ENCODE peak calls at places on chromosomes 3 and 15, in seven cellular contexts. One of them, this sample, is unnamed.
A peak's percentile ranks its signal among the peaks of the same experiment; 100 is the strongest.

GRCh38 chr3:114624047-114624445 is 330.2 kb downstream of the TIGIT start:
- DNase-seq in right atrium auricular region: peak; percentile 74
- DNase-seq in neural progenitor cell: no peak
- DNase-seq in CD8-positive, alpha-beta T cell: no peak
- DNase-seq in suprapubic skin: peak; percentile 69
- DNase-seq in transverse colon: peak; percentile 35
- DNase-seq in RWPE2: no peak
- DNase-seq in this sample: peak; percentile 73

GRCh38 chr3:111768571-111769100 is 90.4 kb upstream of the PHLDB2 start:
- DNase-seq in CD8-positive, alpha-beta T cell: no peak
- DNase-seq in suprapubic skin: no peak
- DNase-seq in neural progenitor cell: no peak
- DNase-seq in transverse colon: no peak
- DNase-seq in right atrium auricular region: no peak
- DNase-seq in RWPE2: peak; percentile 87
- DNase-seq in this sample: no peak

GRCh38 chr3:93904568-93904967 is 69.1 kb downstream of the PROS1 start:
- DNase-seq in suprapubic skin: no peak
- DNase-seq in right atrium auricular region: no peak
- DNase-seq in transverse colon: no peak
- DNase-seq in CD8-positive, alpha-beta T cell: no peak
- DNase-seq in neural progenitor cell: no peak
- DNase-seq in RWPE2: no peak
- DNase-seq in this sample: no peak

GRCh38 chr3:124372784-124373183 is 357.5 kb upstream of the UMPS start:
- DNase-seq in right atrium auricular region: no peak
- DNase-seq in RWPE2: no peak
- DNase-seq in CD8-positive, alpha-beta T cell: no peak
- DNase-seq in neural progenitor cell: peak; percentile 80
- DNase-seq in suprapubic skin: no peak
- DNase-seq in transverse colon: no peak
- DNase-seq in this sample: no peak

GRCh38 chr15:63504247-63504978 is at the start of gene USP3:
- DNase-seq in neural progenitor cell: peak; percentile 97
- DNase-seq in suprapubic skin: peak; percentile 96
- DNase-seq in RWPE2: peak; percentile 94
- DNase-seq in CD8-positive, alpha-beta T cell: peak; percentile 95
- DNase-seq in right atrium auricular region: peak; percentile 96
- DNase-seq in transverse colon: peak; percentile 97
- DNase-seq in this sample: peak; percentile 98

GRCh38 chr15:80404719-80405553 is 754 bp downstream of the ARNT2 start:
- DNase-seq in RWPE2: no peak
- DNase-seq in CD8-positive, alpha-beta T cell: no peak
- DNase-seq in neural progenitor cell: peak; percentile 71
- DNase-seq in right atrium auricular region: no peak
- DNase-seq in transverse colon: no peak
- DNase-seq in suprapubic skin: no peak
- DNase-seq in this sample: no peak

GRCh38 chr15:101411085-101411484 is 78.4 kb downstream of the PCSK6 start:
- DNase-seq in RWPE2: no peak
- DNase-seq in CD8-positive, alpha-beta T cell: no peak
- DNase-seq in transverse colon: no peak
- DNase-seq in suprapubic skin: no peak
- DNase-seq in right atrium auricular region: no peak
- DNase-seq in neural progenitor cell: no peak
- DNase-seq in this sample: peak; percentile 35

GRCh38 chr3:98188553-98188952 is 22.1 kb downstream of the OR5H15 start:
- DNase-seq in suprapubic skin: no peak
- DNase-seq in RWPE2: no peak
- DNase-seq in neural progenitor cell: peak; percentile 16
- DNase-seq in transverse colon: no peak
- DNase-seq in CD8-positive, alpha-beta T cell: no peak
- DNase-seq in right atrium auricular region: no peak
- DNase-seq in this sample: no peak

GRCh38 chr15:52118969-52119749 is 6.6 kb upstream of the BCL2L10 start:
- DNase-seq in neural progenitor cell: no peak
- DNase-seq in CD8-positive, alpha-beta T cell: no peak
- DNase-seq in RWPE2: no peak
- DNase-seq in right atrium auricular region: no peak
- DNase-seq in transverse colon: no peak
- DNase-seq in suprapubic skin: no peak
- DNase-seq in this sample: no peak

GRCh38 chr3:115709135-115709534 is 85.8 kb downstream of the GAP43 start:
- DNase-seq in neural progenitor cell: no peak
- DNase-seq in CD8-positive, alpha-beta T cell: no peak
- DNase-seq in right atrium auricular region: no peak
- DNase-seq in transverse colon: no peak
- DNase-seq in suprapubic skin: no peak
- DNase-seq in RWPE2: no peak
- DNase-seq in this sample: no peak

GRCh38 chr15:41961803-41962202 is 10.6 kb downstream of the EHD4 start:
- DNase-seq in neural progenitor cell: no peak
- DNase-seq in suprapubic skin: no peak
- DNase-seq in transverse colon: no peak
- DNase-seq in RWPE2: no peak
- DNase-seq in right atrium auricular region: no peak
- DNase-seq in CD8-positive, alpha-beta T cell: no peak
- DNase-seq in this sample: no peak

GRCh38 chr3:43736558-43736995 is 45.8 kb downstream of the ABHD5 start:
- DNase-seq in suprapubic skin: no peak
- DNase-seq in neural progenitor cell: no peak
- DNase-seq in right atrium auricular region: no peak
- DNase-seq in CD8-positive, alpha-beta T cell: no peak
- DNase-seq in transverse colon: peak; percentile 37
- DNase-seq in RWPE2: no peak
- DNase-seq in this sample: no peak

GRCh38 chr15:68706256-68706655 is 114.4 kb downstream of the ANP32A start:
- DNase-seq in CD8-positive, alpha-beta T cell: no peak
- DNase-seq in neural progenitor cell: no peak
- DNase-seq in transverse colon: no peak
- DNase-seq in RWPE2: no peak
- DNase-seq in right atrium auricular region: no peak
- DNase-seq in suprapubic skin: no peak
- DNase-seq in this sample: no peak

GRCh38 chr3:69543080-69543429 is 157.2 kb upstream of the FRMD4B start:
- DNase-seq in right atrium auricular region: no peak
- DNase-seq in neural progenitor cell: no peak
- DNase-seq in suprapubic skin: no peak
- DNase-seq in transverse colon: no peak
- DNase-seq in CD8-positive, alpha-beta T cell: no peak
- DNase-seq in RWPE2: no peak
- DNase-seq in this sample: no peak

GRCh38 chr3:69542265-69543079 is 156.6 kb upstream of the FRMD4B start:
- DNase-seq in neural progenitor cell: peak; percentile 88
- DNase-seq in CD8-positive, alpha-beta T cell: no peak
- DNase-seq in suprapubic skin: no peak
- DNase-seq in RWPE2: peak; percentile 64
- DNase-seq in right atrium auricular region: no peak
- DNase-seq in transverse colon: no peak
- DNase-seq in this sample: no peak

GRCh38 chr3:69541059-69541471 is 155.2 kb upstream of the FRMD4B start:
- DNase-seq in CD8-positive, alpha-beta T cell: no peak
- DNase-seq in transverse colon: no peak
- DNase-seq in RWPE2: peak; percentile 89
- DNase-seq in neural progenitor cell: peak; percentile 76
- DNase-seq in suprapubic skin: no peak
- DNase-seq in right atrium auricular region: no peak
- DNase-seq in this sample: no peak

GRCh38 chr3:69536306-69537020 is 150.6 kb upstream of the FRMD4B start:
- DNase-seq in RWPE2: no peak
- DNase-seq in suprapubic skin: no peak
- DNase-seq in CD8-positive, alpha-beta T cell: no peak
- DNase-seq in transverse colon: no peak
- DNase-seq in neural progenitor cell: no peak
- DNase-seq in right atrium auricular region: no peak
- DNase-seq in this sample: no peak

GRCh38 chr3:69541823-69542264 is 156.0 kb upstream of the FRMD4B start:
- DNase-seq in RWPE2: peak; percentile 66
- DNase-seq in neural progenitor cell: no peak
- DNase-seq in suprapubic skin: no peak
- DNase-seq in transverse colon: no peak
- DNase-seq in CD8-positive, alpha-beta T cell: no peak
- DNase-seq in right atrium auricular region: no peak
- DNase-seq in this sample: no peak
- H3K4me3 ChIP-seq in RWPE2: peak overlapping the region; percentile 81
- H3K4me3 ChIP-seq in neural progenitor cell: peak overlapping the region; percentile 93
- H3K4me3 ChIP-seq in suprapubic skin: peak overlapping the region; percentile 75
- H3K4me3 ChIP-seq in transverse colon: peak overlapping the region; percentile 48
- H3K4me3 ChIP-seq in CD8-positive, alpha-beta T cell: no peak overlapping the region
- H3K4me3 ChIP-seq in right atrium auricular region: peak overlapping the region; percentile 65
- H3K4me3 ChIP-seq in this sample: peak overlapping the region; percentile 68

GRCh38 chr15:56053046-56053400 is 59.6 kb upstream of the NEDD4 start:
- DNase-seq in right atrium auricular region: no peak
- DNase-seq in CD8-positive, alpha-beta T cell: no peak
- DNase-seq in suprapubic skin: no peak
- DNase-seq in transverse colon: no peak
- DNase-seq in neural progenitor cell: no peak
- DNase-seq in RWPE2: no peak
- DNase-seq in this sample: no peak
- TF ChIP-seq CTCF in right atrium auricular region: no peak
- TF ChIP-seq CTCF in CD8-positive, alpha-beta T cell: peak; percentile 57
- TF ChIP-seq CTCF in suprapubic skin: no peak
- TF ChIP-seq CTCF in transverse colon: no peak
- TF ChIP-seq CTCF in neural progenitor cell: no peak
- TF ChIP-seq CTCF in RWPE2: peak; percentile 81
- TF ChIP-seq CTCF in this sample: peak; percentile 18

GRCh38 chr3:122305818-122306621 is 19.0 kb upstream of the CSTA start:
- DNase-seq in suprapubic skin: no peak
- DNase-seq in neural progenitor cell: peak; percentile 40
- DNase-seq in right atrium auricular region: no peak
- DNase-seq in RWPE2: no peak
- DNase-seq in transverse colon: peak; percentile 61
- DNase-seq in CD8-positive, alpha-beta T cell: no peak
- DNase-seq in this sample: no peak
- H3K27ac ChIP-seq in suprapubic skin: no peak overlapping the region
- H3K27ac ChIP-seq in neural progenitor cell: no peak overlapping the region
- H3K27ac ChIP-seq in right atrium auricular region: no peak overlapping the region
- H3K27ac ChIP-seq in RWPE2: no peak overlapping the region
- H3K27ac ChIP-seq in transverse colon: peak overlapping the region; percentile 22
- H3K27ac ChIP-seq in CD8-positive, alpha-beta T cell: no peak overlapping the region
- H3K27ac ChIP-seq in this sample: no peak overlapping the region

GRCh38 chr15:25053000-25053815 is 98.4 kb downstream of the SNRPN start:
- DNase-seq in suprapubic skin: no peak
- DNase-seq in RWPE2: no peak
- DNase-seq in neural progenitor cell: no peak
- DNase-seq in right atrium auricular region: peak; percentile 30
- DNase-seq in transverse colon: no peak
- DNase-seq in CD8-positive, alpha-beta T cell: no peak
- DNase-seq in this sample: no peak
- H3K4me3 ChIP-seq in suprapubic skin: no peak overlapping the region
- H3K4me3 ChIP-seq in RWPE2: no peak overlapping the region
- H3K4me3 ChIP-seq in neural progenitor cell: no peak overlapping the region
- H3K4me3 ChIP-seq in right atrium auricular region: no peak overlapping the region
- H3K4me3 ChIP-seq in transverse colon: no peak overlapping the region
- H3K4me3 ChIP-seq in CD8-positive, alpha-beta T cell: no peak overlapping the region
- H3K4me3 ChIP-seq in this sample: peak overlapping the region; percentile 45

DNA sequence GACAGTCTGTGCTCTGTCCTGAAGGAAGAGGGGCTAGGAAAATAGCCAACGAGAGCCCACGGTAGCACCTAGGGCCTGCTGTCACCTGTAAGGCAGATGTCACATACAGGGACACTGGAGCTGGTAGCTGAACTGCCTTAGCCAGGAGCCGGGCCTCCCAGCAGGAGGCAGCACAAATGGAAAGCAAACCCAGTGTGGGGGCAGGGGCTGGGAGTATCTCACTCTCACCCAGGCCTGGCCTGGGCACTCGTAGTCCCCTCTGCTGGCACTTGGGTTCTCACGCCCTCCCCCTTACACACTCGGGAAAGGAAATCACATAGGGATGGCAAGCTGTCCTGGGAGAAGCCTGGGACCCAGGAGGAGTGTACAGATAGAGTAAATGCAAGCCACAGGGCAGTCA is 173.1 kb upstream of the CHRNA7 start:
- DNase-seq in right atrium auricular region: no peak
- DNase-seq in CD8-positive, alpha-beta T cell: no peak
- DNase-seq in RWPE2: no peak
- DNase-seq in suprapubic skin: no peak
- DNase-seq in neural progenitor cell: peak; percentile 13
- DNase-seq in transverse colon: no peak
- DNase-seq in this sample: no peak
- TF ChIP-seq CTCF in right atrium auricular region: no peak
- TF ChIP-seq CTCF in CD8-positive, alpha-beta T cell: no peak
- TF ChIP-seq CTCF in RWPE2: no peak
- TF ChIP-seq CTCF in suprapubic skin: no peak
- TF ChIP-seq CTCF in neural progenitor cell: no peak
- TF ChIP-seq CTCF in transverse colon: no peak
- TF ChIP-seq CTCF in this sample: no peak

GRCh38 chr15:38578626-38579025 is 14.0 kb upstream of the RASGRP1 start:
- DNase-seq in right atrium auricular region: no peak
- DNase-seq in RWPE2: no peak
- DNase-seq in CD8-positive, alpha-beta T cell: no peak
- DNase-seq in transverse colon: no peak
- DNase-seq in neural progenitor cell: no peak
- DNase-seq in suprapubic skin: no peak
- DNase-seq in this sample: no peak

GRCh38 chr15:38576837-38577236 is 12.2 kb upstream of the RASGRP1 start:
- DNase-seq in right atrium auricular region: no peak
- DNase-seq in transverse colon: no peak
- DNase-seq in neural progenitor cell: no peak
- DNase-seq in CD8-positive, alpha-beta T cell: no peak
- DNase-seq in RWPE2: no peak
- DNase-seq in suprapubic skin: no peak
- DNase-seq in this sample: no peak

GRCh38 chr15:38576261-38576660 is 11.6 kb upstream of the RASGRP1 start:
- DNase-seq in neural progenitor cell: no peak
- DNase-seq in suprapubic skin: no peak
- DNase-seq in right atrium auricular region: no peak
- DNase-seq in RWPE2: no peak
- DNase-seq in CD8-positive, alpha-beta T cell: no peak
- DNase-seq in transverse colon: no peak
- DNase-seq in this sample: no peak

GRCh38 chr15:38577405-38577987 is 12.9 kb upstream of the RASGRP1 start:
- DNase-seq in CD8-positive, alpha-beta T cell: no peak
- DNase-seq in neural progenitor cell: no peak
- DNase-seq in right atrium auricular region: no peak
- DNase-seq in RWPE2: no peak
- DNase-seq in suprapubic skin: no peak
- DNase-seq in transverse colon: no peak
- DNase-seq in this sample: peak; percentile 45
- H3K27ac ChIP-seq in CD8-positive, alpha-beta T cell: peak overlapping the region; percentile 34
- H3K27ac ChIP-seq in neural progenitor cell: no peak overlapping the region
- H3K27ac ChIP-seq in right atrium auricular region: no peak overlapping the region
- H3K27ac ChIP-seq in RWPE2: no peak overlapping the region
- H3K27ac ChIP-seq in suprapubic skin: no peak overlapping the region
- H3K27ac ChIP-seq in transverse colon: no peak overlapping the region
- H3K27ac ChIP-seq in this sample: no peak overlapping the region

This sample was measured in coronary artery.